ENCODE peak calls at places on chromosomes 3 and 15, in five cellular contexts. T is CD8-positive, alpha-beta memory T cell; O is naive thymus-derived CD4-positive, alpha-beta T cell; A is GM23338; H is hepatocyte. V is an unnamed sample. For H3K36me3, the result is how much of the 10 kb centered on the place peaks cover.

GRCh38 chr15:68818671-68819450 is 1.8 kb downstream of the ANP32A start:
- DNase-seq in A (peak), T (no peak), O (peak), H (peak), V (peak)

GRCh38 chr15:31325432-31325975 is 1.1 kb upstream of the KLF13 start:
- DNase-seq in H (peak), O (peak), T (peak), A (peak), V (peak)

GRCh38 chr3:9234191-9234590 is 15.3 kb downstream of the SRGAP3 start:
- DNase-seq in H (no peak), A (no peak), T (no peak), O (no peak), V (no peak)

GRCh38 chr3:174540081-174540480 is 319.1 kb upstream of the NAALADL2 start:
- DNase-seq in H (no peak), O (no peak), A (peak), T (no peak), V (no peak)

GRCh38 chr3:116265976-116266584 is 179.2 kb downstream of the LSAMP start:
- DNase-seq in T (no peak), O (no peak), H (no peak), A (no peak), V (no peak)

GRCh38 chr3:122985539-122985938 is 42.0 kb downstream of the SEMA5B start:
- DNase-seq in A (peak), T (no peak), H (no peak), O (no peak), V (no peak)

GRCh38 chr3:38526792-38527191 is 30.7 kb downstream of the EXOG start:
- DNase-seq in T (no peak), O (no peak), A (no peak), H (no peak), V (no peak)

GRCh38 chr3:133460809-133461208 is 61.0 kb downstream of the BFSP2 start:
- DNase-seq in H (no peak), O (no peak), A (no peak), T (no peak), V (no peak)

GRCh38 chr3:162538466-162538865 is 1041.9 kb downstream of the OTOL1 start:
- DNase-seq in T (no peak), O (no peak), H (peak), A (no peak), V (no peak)

GRCh38 chr3:158261371-158261991 is 151.6 kb downstream of the RSRC1 start:
- DNase-seq in A (no peak), O (no peak), H (no peak), T (no peak), V (no peak)

GRCh38 chr3:5822843-5823242 is 635.3 kb downstream of the EDEM1 start:
- DNase-seq in A (no peak), T (no peak), O (no peak), H (peak), V (no peak)

GRCh38 chr3:10855083-10855870 is 39.2 kb downstream of the SLC6A11 start:
- DNase-seq in T (no peak), H (peak), A (no peak), O (no peak), V (no peak)

GRCh38 chr3:55189359-55189801 is 261.5 kb upstream of the LRTM1 start:
- DNase-seq in O (no peak), H (peak), T (no peak), A (peak), V (no peak)

GRCh38 chr3:41026394-41027177 is 172.7 kb upstream of the CTNNB1 start:
- DNase-seq in H (peak), O (no peak), T (no peak), A (peak), V (no peak)

GRCh38 chr3:53493618-53493996 is 804 bp upstream of the CACNA1D start:
- DNase-seq in O (no peak), H (no peak), A (peak), T (no peak), V (no peak)

GRCh38 chr3:35965908-35966307 is 326.6 kb downstream of the ARPP21 start:
- DNase-seq in T (no peak), O (no peak), H (peak), A (peak), V (no peak)

GRCh38 chr3:162721736-162722135 is 1225.1 kb downstream of the OTOL1 start:
- DNase-seq in O (no peak), H (no peak), A (no peak), T (no peak), V (no peak)

GRCh38 chr3:197151562-197151961 is 121.9 kb upstream of the MELTF start:
- DNase-seq in A (no peak), H (peak), T (no peak), O (no peak), V (no peak)

GRCh38 chr3:43691120-43692002 is 623 bp downstream of the ABHD5 start:
- DNase-seq in A (peak), O (peak), H (peak), T (peak), V (peak)

GRCh38 chr15:74962219-74962618 is 5.6 kb upstream of the RPP25 start:
- DNase-seq in A (no peak), H (no peak), O (no peak), T (no peak), V (no peak)

GRCh38 chr15:96849501-96849900 is 519.0 kb downstream of the NR2F2 start:
- DNase-seq in T (no peak), H (no peak), A (no peak), O (no peak), V (no peak)

DNA sequence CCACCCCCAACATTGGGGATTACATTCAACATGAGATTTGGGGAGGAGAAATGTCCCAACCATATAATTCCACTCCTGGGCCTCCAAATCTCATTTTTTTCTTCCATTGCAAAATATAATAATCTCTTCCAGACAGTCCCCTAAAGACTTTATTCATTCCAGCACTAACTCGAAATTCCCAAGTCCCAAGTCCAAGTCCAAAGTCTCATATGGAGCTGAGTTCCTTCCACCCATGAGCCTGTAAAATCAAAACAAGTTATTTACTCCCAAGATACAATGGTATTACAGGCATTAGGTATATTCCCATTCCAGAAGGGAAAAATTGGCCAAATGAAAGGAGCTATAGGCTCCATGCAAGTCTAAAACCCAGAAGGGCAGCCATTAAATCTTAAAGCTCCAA is 56.7 kb downstream of the P2RY1 start:
- DNase-seq in T (no peak), H (no peak), O (no peak), A (no peak), V (no peak)
- H3K4me3 ChIP-seq in T (no peak), H (no peak), O (no peak), A (no peak), V (no peak)

DNA sequence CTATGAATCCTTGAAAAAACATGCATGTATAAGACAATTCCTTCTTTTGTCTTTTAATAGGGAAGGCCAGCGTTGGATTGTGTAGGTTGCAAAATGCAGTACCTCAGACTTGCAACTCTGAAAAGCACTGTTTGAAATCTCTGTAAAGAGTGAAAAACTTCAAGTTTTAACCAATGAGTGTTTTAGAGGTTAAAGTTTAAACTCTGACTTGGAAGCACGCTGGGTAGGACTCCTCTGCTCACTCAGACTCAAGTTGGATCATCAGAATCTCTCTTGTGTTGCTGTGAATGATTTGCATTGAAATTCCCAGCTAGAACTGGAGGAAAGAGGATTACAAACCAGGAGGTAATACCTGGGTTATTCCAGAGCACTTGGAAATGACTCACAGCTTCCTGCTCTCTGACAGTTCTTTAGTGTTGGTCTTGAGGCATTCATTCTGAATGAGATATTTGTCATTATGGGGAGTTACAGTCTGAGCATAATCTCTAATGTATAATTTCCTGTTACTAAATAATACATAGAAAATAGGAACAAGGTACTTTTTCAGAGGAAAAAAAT is 49.1 kb downstream of the PLS1 start:
- DNase-seq in O (no peak), A (no peak), T (no peak), H (peak), V (no peak)
- H3K27ac ChIP-seq in O (no peak), A (no peak), T (no peak), H (peak), V (no peak)

GRCh38 chr3:129256270-129256669 is 6.9 kb downstream of the COPG1 start:
- DNase-seq in A (no peak), O (no peak), H (no peak), T (no peak), V (no peak)
- H3K36me3 ChIP-seq in A (under half), O (under half), H (under half), T (half or more), V (under half)

DNA sequence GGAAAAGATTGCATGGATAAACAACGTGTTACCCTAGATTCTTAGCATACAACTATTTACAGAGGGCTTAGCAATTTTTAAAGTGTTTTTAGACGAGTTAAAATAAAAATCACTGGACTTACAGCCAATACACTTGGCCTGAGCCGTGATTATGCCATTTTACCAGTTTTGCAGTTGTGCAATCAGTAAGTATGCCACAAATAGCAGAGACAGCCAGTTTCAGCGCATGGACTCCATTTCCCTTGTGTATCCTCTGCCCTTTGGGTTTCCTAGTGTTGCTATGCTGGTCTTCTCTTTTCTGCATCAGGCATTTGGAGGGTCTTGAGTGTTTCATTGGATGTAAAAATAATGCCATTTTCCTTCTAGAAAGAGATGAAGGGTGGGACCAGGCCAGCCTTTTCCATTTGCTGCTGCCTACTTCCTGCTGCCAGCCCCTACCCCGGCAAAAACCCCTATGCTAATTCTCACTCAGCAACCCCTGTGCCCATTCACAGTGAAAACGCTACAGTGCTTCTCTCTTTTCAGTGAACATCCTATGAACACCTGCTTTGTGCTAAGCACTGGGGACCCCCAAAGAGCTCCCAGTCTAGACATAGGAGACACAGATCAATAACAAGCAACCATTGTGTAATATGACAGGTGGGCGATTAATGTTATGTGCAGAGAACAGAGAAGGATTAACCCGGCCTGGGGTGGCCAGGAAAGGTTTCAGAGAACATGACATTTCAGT is 199.2 kb upstream of the NR2E3 start:
- DNase-seq in H (no peak), A (no peak), T (no peak), O (no peak), V (no peak)
- H3K4me3 ChIP-seq in H (no peak), A (no peak), T (no peak), O (no peak), V (no peak)

V was measured in aorta.